ENCODE peak calls at places on chromosomes 12 and 14, in four cellular contexts. One of them, this sample, is unnamed.

GRCh38 chr14:56855891-56856461 is 45.7 kb upstream of the OTX2 start:
- DNase-seq in AG04450: no peak
- DNase-seq in CD8-positive, alpha-beta memory T cell: no peak
- DNase-seq in right cardiac atrium: no peak
- DNase-seq in this sample: no peak

GRCh38 chr12:32501835-32502333 is 102.5 kb downstream of the FGD4 start:
- DNase-seq in right cardiac atrium: no peak
- DNase-seq in AG04450: peak; percentile 33
- DNase-seq in CD8-positive, alpha-beta memory T cell: no peak
- DNase-seq in this sample: peak; percentile 47

GRCh38 chr12:122402264-122402663 is 20.2 kb downstream of the CLIP1 start:
- DNase-seq in CD8-positive, alpha-beta memory T cell: no peak
- DNase-seq in AG04450: no peak
- DNase-seq in right cardiac atrium: no peak
- DNase-seq in this sample: no peak

GRCh38 chr12:41286426-41286825 is 98.3 kb downstream of the PDZRN4 start:
- DNase-seq in CD8-positive, alpha-beta memory T cell: no peak
- DNase-seq in right cardiac atrium: no peak
- DNase-seq in AG04450: no peak
- DNase-seq in this sample: no peak

GRCh38 chr12:31785318-31785717 is 56.5 kb upstream of the AMN1 start:
- DNase-seq in CD8-positive, alpha-beta memory T cell: no peak
- DNase-seq in right cardiac atrium: no peak
- DNase-seq in AG04450: no peak
- DNase-seq in this sample: no peak

GRCh38 chr14:35213869-35214387 is 78.3 kb upstream of the PSMA6 start:
- DNase-seq in right cardiac atrium: no peak
- DNase-seq in AG04450: no peak
- DNase-seq in CD8-positive, alpha-beta memory T cell: no peak
- DNase-seq in this sample: no peak

GRCh38 chr14:76280221-76280620 is 95.7 kb upstream of the ESRRB start:
- DNase-seq in CD8-positive, alpha-beta memory T cell: no peak
- DNase-seq in AG04450: no peak
- DNase-seq in right cardiac atrium: no peak
- DNase-seq in this sample: no peak

GRCh38 chr12:47214771-47215170 is 135.0 kb upstream of the AMIGO2 start:
- DNase-seq in right cardiac atrium: no peak
- DNase-seq in AG04450: no peak
- DNase-seq in CD8-positive, alpha-beta memory T cell: no peak
- DNase-seq in this sample: no peak

GRCh38 chr14:67428501-67429031 is 16.6 kb upstream of the PLEK2 start:
- DNase-seq in right cardiac atrium: no peak
- DNase-seq in AG04450: peak; percentile 27
- DNase-seq in CD8-positive, alpha-beta memory T cell: no peak
- DNase-seq in this sample: no peak

GRCh38 chr14:36784541-36784940 is 122.9 kb downstream of the PAX9 start:
- DNase-seq in AG04450: no peak
- DNase-seq in CD8-positive, alpha-beta memory T cell: no peak
- DNase-seq in right cardiac atrium: no peak
- DNase-seq in this sample: no peak

GRCh38 chr12:121611306-121611705 is 15.0 kb upstream of the ORAI1 start:
- DNase-seq in AG04450: no peak
- DNase-seq in right cardiac atrium: no peak
- DNase-seq in CD8-positive, alpha-beta memory T cell: peak; percentile 12
- DNase-seq in this sample: no peak

GRCh38 chr14:36654185-36655053 is 7.2 kb upstream of the PAX9 start:
- DNase-seq in CD8-positive, alpha-beta memory T cell: no peak
- DNase-seq in AG04450: no peak
- DNase-seq in right cardiac atrium: no peak
- DNase-seq in this sample: no peak

GRCh38 chr12:88982694-88983093 is 369.6 kb downstream of the DUSP6 start:
- DNase-seq in right cardiac atrium: no peak
- DNase-seq in AG04450: no peak
- DNase-seq in CD8-positive, alpha-beta memory T cell: no peak
- DNase-seq in this sample: no peak

GRCh38 chr12:54602661-54603060 is 14.2 kb upstream of the PPP1R1A start:
- DNase-seq in AG04450: no peak
- DNase-seq in right cardiac atrium: no peak
- DNase-seq in CD8-positive, alpha-beta memory T cell: no peak
- DNase-seq in this sample: no peak

GRCh38 chr12:130619378-130619970 is 96.6 kb downstream of the RIMBP2 start:
- DNase-seq in AG04450: no peak
- DNase-seq in CD8-positive, alpha-beta memory T cell: no peak
- DNase-seq in right cardiac atrium: no peak
- DNase-seq in this sample: no peak

GRCh38 chr12:94192506-94192905 is 44.1 kb downstream of the PLXNC1 start:
- DNase-seq in AG04450: no peak
- DNase-seq in right cardiac atrium: no peak
- DNase-seq in CD8-positive, alpha-beta memory T cell: no peak
- DNase-seq in this sample: no peak

GRCh38 chr12:1115471-1116242 is 124.6 kb downstream of the ERC1 start:
- DNase-seq in right cardiac atrium: no peak
- DNase-seq in AG04450: peak; percentile 11
- DNase-seq in CD8-positive, alpha-beta memory T cell: no peak
- DNase-seq in this sample: peak; percentile 9

GRCh38 chr12:120228291-120229070 is 27.6 kb upstream of the RPLP0 start:
- DNase-seq in CD8-positive, alpha-beta memory T cell: peak; percentile 83
- DNase-seq in right cardiac atrium: peak; percentile 89
- DNase-seq in AG04450: peak; percentile 61
- DNase-seq in this sample: peak; percentile 36

GRCh38 chr12:57783861-57784260 is 1.3 kb downstream of the TSFM start:
- DNase-seq in right cardiac atrium: no peak
- DNase-seq in AG04450: no peak
- DNase-seq in CD8-positive, alpha-beta memory T cell: no peak
- DNase-seq in this sample: no peak
- H3K4me3 ChIP-seq in right cardiac atrium: no peak overlapping the region
- H3K4me3 ChIP-seq in AG04450: no peak overlapping the region
- H3K4me3 ChIP-seq in CD8-positive, alpha-beta memory T cell: no peak overlapping the region
- H3K4me3 ChIP-seq in this sample: no peak overlapping the region

DNA sequence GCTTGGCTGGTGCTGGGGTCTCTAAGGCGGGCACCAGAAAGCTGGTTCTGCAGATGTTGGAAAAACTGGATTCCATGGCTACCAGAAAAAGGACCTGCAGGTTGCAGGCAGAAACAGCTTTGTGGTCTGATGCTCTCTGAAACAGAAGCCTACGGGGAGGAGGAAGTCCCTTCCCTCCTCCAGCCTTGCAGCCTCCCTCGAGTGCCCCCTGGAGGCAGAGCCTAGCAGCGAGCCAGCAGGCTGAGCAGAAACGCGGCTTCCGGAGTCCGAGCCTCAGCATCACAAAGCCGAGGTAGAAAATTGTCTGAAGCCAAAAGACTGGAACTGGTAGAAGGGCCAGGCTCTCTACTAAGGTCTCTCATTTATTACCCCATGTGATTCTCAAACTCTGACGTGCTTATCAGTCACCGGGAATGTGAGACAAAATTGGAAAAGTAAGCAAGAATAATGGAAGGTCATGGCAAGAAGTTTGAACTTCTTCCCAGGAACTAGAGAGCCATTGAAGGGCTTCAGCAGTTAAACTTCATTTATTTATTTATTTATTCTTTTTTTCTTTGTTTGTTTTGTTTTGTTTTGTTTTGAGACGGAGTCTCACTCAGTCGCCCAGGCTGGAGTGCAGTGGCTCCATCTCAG is 82.2 kb upstream of the CPSF6 start:
- DNase-seq in right cardiac atrium: peak; percentile 85
- DNase-seq in CD8-positive, alpha-beta memory T cell: peak; percentile 81
- DNase-seq in AG04450: peak; percentile 48
- DNase-seq in this sample: peak; percentile 47
- H3K4me3 ChIP-seq in right cardiac atrium: no peak overlapping the region
- H3K4me3 ChIP-seq in CD8-positive, alpha-beta memory T cell: no peak overlapping the region
- H3K4me3 ChIP-seq in AG04450: no peak overlapping the region
- H3K4me3 ChIP-seq in this sample: no peak overlapping the region

GRCh38 chr12:50924131-50924438 is 28.3 kb upstream of the HIGD1C start:
- DNase-seq in CD8-positive, alpha-beta memory T cell: no peak
- DNase-seq in AG04450: no peak
- DNase-seq in right cardiac atrium: no peak
- DNase-seq in this sample: no peak
- H3K4me3 ChIP-seq in CD8-positive, alpha-beta memory T cell: peak overlapping the region; percentile 42
- H3K4me3 ChIP-seq in AG04450: peak overlapping the region; percentile 43
- H3K4me3 ChIP-seq in right cardiac atrium: peak overlapping the region; percentile 99
- H3K4me3 ChIP-seq in this sample: peak overlapping the region; percentile 61

GRCh38 chr14:72588521-72588920 is 305.4 kb downstream of the DPF3 start:
- DNase-seq in right cardiac atrium: no peak
- DNase-seq in AG04450: no peak
- DNase-seq in CD8-positive, alpha-beta memory T cell: no peak
- DNase-seq in this sample: no peak

GRCh38 chr14:72589652-72590051 is 304.2 kb downstream of the DPF3 start:
- DNase-seq in right cardiac atrium: no peak
- DNase-seq in CD8-positive, alpha-beta memory T cell: no peak
- DNase-seq in AG04450: no peak
- DNase-seq in this sample: no peak

GRCh38 chr14:72591401-72591800 is 302.5 kb downstream of the DPF3 start:
- DNase-seq in right cardiac atrium: no peak
- DNase-seq in CD8-positive, alpha-beta memory T cell: no peak
- DNase-seq in AG04450: no peak
- DNase-seq in this sample: no peak

GRCh38 chr14:72594099-72594901 is 299.6 kb downstream of the DPF3 start:
- DNase-seq in right cardiac atrium: no peak
- DNase-seq in CD8-positive, alpha-beta memory T cell: peak; percentile 13
- DNase-seq in AG04450: no peak
- DNase-seq in this sample: no peak

DNA sequence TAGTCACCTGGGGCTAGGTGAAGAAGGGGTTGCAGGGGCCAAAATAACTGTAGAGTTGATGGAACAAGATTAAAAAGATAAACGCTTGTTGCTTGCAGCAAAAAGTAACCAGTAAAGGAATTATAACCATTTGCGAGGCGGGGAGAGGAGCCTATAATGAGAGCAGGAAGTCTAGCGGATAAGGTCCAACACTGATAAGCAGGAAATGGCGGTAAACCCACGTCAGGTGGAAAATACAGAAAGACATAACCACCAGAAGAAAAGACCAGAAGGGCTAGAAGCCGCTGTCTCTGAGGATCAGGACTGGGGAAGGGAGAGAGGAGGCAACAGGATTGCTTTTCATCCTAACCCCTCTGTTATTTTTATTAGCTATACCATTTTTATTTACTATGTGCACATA is 303.3 kb downstream of the DPF3 start:
- DNase-seq in right cardiac atrium: no peak
- DNase-seq in CD8-positive, alpha-beta memory T cell: peak; percentile 12
- DNase-seq in AG04450: no peak
- DNase-seq in this sample: no peak
- H3K4me3 ChIP-seq in right cardiac atrium: no peak overlapping the region
- H3K4me3 ChIP-seq in CD8-positive, alpha-beta memory T cell: no peak overlapping the region
- H3K4me3 ChIP-seq in AG04450: no peak overlapping the region
- H3K4me3 ChIP-seq in this sample: no peak overlapping the region

DNA sequence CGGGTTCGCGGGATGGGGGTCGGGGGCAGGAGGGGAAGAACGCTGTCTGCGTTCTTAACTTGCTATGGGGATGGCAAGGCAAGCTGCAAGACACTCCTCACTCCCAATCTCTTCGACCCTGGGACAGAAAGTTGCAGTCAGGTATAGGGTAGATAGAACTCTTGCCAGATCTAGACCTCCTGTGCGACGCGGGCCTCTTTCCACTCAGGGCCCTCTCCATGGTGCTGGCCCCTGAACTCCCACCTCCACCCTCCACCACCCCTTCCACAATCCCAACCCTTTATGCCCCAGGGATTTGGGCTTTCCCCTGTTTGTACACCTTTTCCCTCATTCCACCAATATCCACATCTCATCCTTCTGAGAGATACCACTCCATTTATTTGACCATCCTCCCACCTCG is 812 bp downstream of the NABP2 start:
- DNase-seq in AG04450: no peak
- DNase-seq in right cardiac atrium: no peak
- DNase-seq in CD8-positive, alpha-beta memory T cell: no peak
- DNase-seq in this sample: no peak
- H3K4me3 ChIP-seq in AG04450: peak overlapping the region; percentile 82
- H3K4me3 ChIP-seq in right cardiac atrium: peak overlapping the region; percentile 86
- H3K4me3 ChIP-seq in CD8-positive, alpha-beta memory T cell: peak overlapping the region; percentile 67
- H3K4me3 ChIP-seq in this sample: peak overlapping the region; percentile 71

GRCh38 chr14:42523656-42524055 is 917.0 kb downstream of the LRFN5 start:
- DNase-seq in AG04450: no peak
- DNase-seq in right cardiac atrium: no peak
- DNase-seq in CD8-positive, alpha-beta memory T cell: no peak
- DNase-seq in this sample: no peak
- H3K4me3 ChIP-seq in AG04450: no peak overlapping the region
- H3K4me3 ChIP-seq in right cardiac atrium: no peak overlapping the region
- H3K4me3 ChIP-seq in CD8-positive, alpha-beta memory T cell: no peak overlapping the region
- H3K4me3 ChIP-seq in this sample: no peak overlapping the region

DNA sequence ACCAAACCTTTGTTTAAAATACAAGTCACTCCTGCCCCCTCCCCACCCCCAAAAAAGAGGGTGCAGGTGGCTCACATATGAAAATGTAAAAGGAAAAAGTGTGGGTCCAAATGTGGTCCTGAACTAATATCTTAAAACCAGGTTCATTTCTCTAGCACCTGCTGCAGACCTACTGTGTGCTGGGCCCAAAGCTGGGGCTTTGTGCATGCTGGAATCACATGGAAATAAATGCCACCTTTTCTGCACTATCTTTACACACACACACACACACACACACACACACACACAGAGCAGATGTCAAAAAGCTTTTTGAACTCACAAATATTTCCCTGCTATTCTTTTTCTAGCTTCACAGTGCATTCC is 3.2 kb upstream of the BCL11B start:
- DNase-seq in CD8-positive, alpha-beta memory T cell: no peak
- DNase-seq in AG04450: no peak
- DNase-seq in right cardiac atrium: no peak
- DNase-seq in this sample: no peak
- H3K4me3 ChIP-seq in CD8-positive, alpha-beta memory T cell: no peak overlapping the region
- H3K4me3 ChIP-seq in AG04450: no peak overlapping the region
- H3K4me3 ChIP-seq in right cardiac atrium: no peak overlapping the region
- H3K4me3 ChIP-seq in this sample: no peak overlapping the region

GRCh38 chr14:64915797-64916196 is 1.5 kb downstream of the CHURC1 start:
- DNase-seq in right cardiac atrium: no peak
- DNase-seq in AG04450: no peak
- DNase-seq in CD8-positive, alpha-beta memory T cell: no peak
- DNase-seq in this sample: no peak
- H3K4me3 ChIP-seq in right cardiac atrium: no peak overlapping the region
- H3K4me3 ChIP-seq in AG04450: no peak overlapping the region
- H3K4me3 ChIP-seq in CD8-positive, alpha-beta memory T cell: peak overlapping the region; percentile 90
- H3K4me3 ChIP-seq in this sample: no peak overlapping the region

GRCh38 chr14:61645247-61645646 is 50.1 kb upstream of the HIF1A start:
- DNase-seq in right cardiac atrium: no peak
- DNase-seq in CD8-positive, alpha-beta memory T cell: no peak
- DNase-seq in AG04450: no peak
- DNase-seq in this sample: no peak

GRCh38 chr14:61644834-61645233 is 50.5 kb upstream of the HIF1A start:
- DNase-seq in right cardiac atrium: no peak
- DNase-seq in AG04450: no peak
- DNase-seq in CD8-positive, alpha-beta memory T cell: no peak
- DNase-seq in this sample: no peak

GRCh38 chr14:61644185-61644584 is 51.1 kb upstream of the HIF1A start:
- DNase-seq in CD8-positive, alpha-beta memory T cell: no peak
- DNase-seq in AG04450: no peak
- DNase-seq in right cardiac atrium: no peak
- DNase-seq in this sample: no peak

GRCh38 chr14:61642246-61642982 is 52.9 kb upstream of the HIF1A start:
- DNase-seq in AG04450: no peak
- DNase-seq in right cardiac atrium: no peak
- DNase-seq in CD8-positive, alpha-beta memory T cell: no peak
- DNase-seq in this sample: no peak

GRCh38 chr14:61643546-61643945 is 51.8 kb upstream of the HIF1A start:
- DNase-seq in AG04450: no peak
- DNase-seq in CD8-positive, alpha-beta memory T cell: no peak
- DNase-seq in right cardiac atrium: no peak
- DNase-seq in this sample: no peak
- H3K4me3 ChIP-seq in AG04450: no peak overlapping the region
- H3K4me3 ChIP-seq in CD8-positive, alpha-beta memory T cell: no peak overlapping the region
- H3K4me3 ChIP-seq in right cardiac atrium: no peak overlapping the region
- H3K4me3 ChIP-seq in this sample: no peak overlapping the region

GRCh38 chr12:49094104-49094948 is at the start of gene DHH:
- DNase-seq in AG04450: no peak
- DNase-seq in CD8-positive, alpha-beta memory T cell: no peak
- DNase-seq in right cardiac atrium: peak; percentile 63
- DNase-seq in this sample: no peak
- H3K4me3 ChIP-seq in AG04450: peak within 1 kb of the TSS; percentile 25
- H3K4me3 ChIP-seq in CD8-positive, alpha-beta memory T cell: no peak within 1 kb of the TSS
- H3K4me3 ChIP-seq in right cardiac atrium: peak within 1 kb of the TSS; percentile 26
- H3K4me3 ChIP-seq in this sample: peak within 1 kb of the TSS; percentile 22

This sample was measured in skeletal muscle cell.